ENCODE peak calls at places on chromosome X, in nine cellular contexts. R, U, S, C, X, P, N, M and B are unnamed samples.

GRCh38 chrX:40644821-40645358 is 2.5 kb downstream of the CXorf38 start:
- DNase-seq in S (no peak), N (peak), U (no peak), X (no peak), M (peak), R (no peak), P (no peak), C (peak), B (peak)

GRCh38 chrX:26286836-26287235 is 70.9 kb downstream of the MAGEB5 start:
- DNase-seq in M (no peak), P (no peak), S (no peak), R (no peak), N (no peak), U (no peak), C (no peak), X (no peak), B (no peak)

GRCh38 chrX:48911407-48912182 is at the start of gene SLC35A2:
- DNase-seq in R (peak), M (peak), U (peak), S (peak), N (peak), X (peak), P (peak), C (peak), B (peak)

GRCh38 chrX:17519349-17519748 is 144.3 kb downstream of the NHS start:
- DNase-seq in N (no peak), U (no peak), X (no peak), M (peak), C (no peak), R (no peak), S (no peak), P (peak), B (no peak)

GRCh38 chrX:149259241-149259640 is 245.9 kb downstream of the IDS start:
- DNase-seq in U (no peak), R (no peak), S (no peak), M (peak), P (no peak), N (no peak), C (no peak), X (no peak), B (no peak)

GRCh38 chrX:39171686-39172085 is 370.4 kb downstream of the MID1IP1 start:
- DNase-seq in X (no peak), C (no peak), N (no peak), P (no peak), U (no peak), R (no peak), S (no peak), M (no peak), B (no peak)

GRCh38 chrX:2689773-2690666 is 1.1 kb upstream of the CD99 start:
- DNase-seq in M (no peak), N (no peak), C (no peak), U (peak), R (no peak), S (no peak), P (no peak), X (no peak), B (no peak)

GRCh38 chrX:15464704-15465103 is 28.4 kb downstream of the PIR start:
- DNase-seq in P (no peak), C (no peak), S (no peak), M (no peak), N (no peak), U (no peak), X (no peak), R (no peak), B (no peak)

GRCh38 chrX:154308108-154308946 is 12.7 kb downstream of the TKTL1 start:
- DNase-seq in R (no peak), M (peak), C (peak), P (no peak), N (no peak), U (peak), S (peak), X (peak), B (peak)

GRCh38 chrX:1242901-1243402 is 25.7 kb upstream of the CSF2RA start:
- DNase-seq in P (no peak), M (no peak), N (no peak), R (no peak), C (no peak), X (peak), U (peak), S (no peak), B (no peak)

GRCh38 chrX:109830704-109831206 is 97.7 kb upstream of the ACSL4 start:
- DNase-seq in S (no peak), M (peak), C (no peak), N (no peak), U (no peak), P (no peak), X (no peak), R (no peak), B (no peak)

GRCh38 chrX:8366491-8366890 is 98.1 kb upstream of the VCX3B start:
- DNase-seq in X (no peak), P (no peak), U (no peak), R (no peak), M (no peak), C (no peak), S (no peak), N (no peak), B (no peak)

GRCh38 chrX:11768039-11768438 is 10.0 kb downstream of the MSL3 start:
- DNase-seq in C (no peak), P (no peak), R (no peak), M (no peak), S (no peak), X (no peak), U (no peak), N (no peak), B (no peak)

GRCh38 chrX:153521034-153521433 is 3.6 kb downstream of the ATP2B3 start:
- DNase-seq in R (no peak), S (no peak), C (no peak), N (no peak), U (no peak), M (peak), X (no peak), P (no peak), B (no peak)

GRCh38 chrX:46404774-46405173 is 140.4 kb downstream of the ZNF674 start:
- DNase-seq in R (peak), U (no peak), M (no peak), S (no peak), N (no peak), P (no peak), X (no peak), C (no peak), B (no peak)

GRCh38 chrX:83516597-83516996 is 8.5 kb downstream of the POU3F4 start:
- DNase-seq in C (no peak), R (no peak), S (no peak), M (no peak), X (no peak), N (no peak), P (no peak), U (no peak), B (no peak)